ENCODE peak calls at places on chromosome 21, in ten cellular contexts. L is foreskin keratinocyte; D is DMS79 treated with DMSO at 0.1 percent for 48 hours; A is fibroblast of gingiva; E is substantia nigra; X is cardiac fibroblast; C is K562; P is nucleus accumbens; K is activated naive CD8-positive, alpha-beta T cell treated with anti-CD3 and anti-CD28 coated beads, Interleukin-2, amount 50 U/mL, for 24 hours; G is iris pigment epithelial cell. I is an unnamed sample.

GRCh38 chr21:42650033-42650370 is 3.4 kb upstream of the PDE9A start:
- DNase-seq in L (no peak), D (no peak), A (no peak), E (no peak), X (no peak), C (no peak), P (no peak), K (no peak), G (no peak), I (no peak)

GRCh38 chr21:35611752-35612151 is 448.6 kb downstream of the SETD4 start:
- DNase-seq in L (peak; percentile 64), D (no peak), A (no peak), E (no peak), X (no peak), C (no peak), P (no peak), K (no peak), G (peak; percentile 21), I (no peak)

GRCh38 chr21:39705849-39706248 is 39.1 kb upstream of the IGSF5 start:
- DNase-seq in L (no peak), D (no peak), A (no peak), E (no peak), X (no peak), C (no peak), P (no peak), K (no peak), G (peak; percentile 47), I (no peak)

GRCh38 chr21:29434081-29434480 is 135.4 kb downstream of the BACH1 start:
- DNase-seq in L (no peak), D (no peak), A (no peak), E (no peak), X (no peak), C (no peak), P (no peak), K (no peak), G (peak; percentile 14), I (no peak)

GRCh38 chr21:45420061-45420521 is 15.1 kb downstream of the COL18A1 start:
- DNase-seq in L (no peak), D (peak; percentile 55), A (no peak), E (no peak), X (no peak), C (no peak), P (no peak), K (no peak), G (no peak), I (no peak)

GRCh38 chr21:44517175-44517899 is 22.7 kb downstream of the KRTAP10-1 start:
- DNase-seq in L (no peak), D (no peak), A (no peak), E (peak; percentile 26), X (peak; percentile 10), C (peak; percentile 92), P (no peak), K (no peak), G (peak; percentile 27), I (peak; percentile 95)

GRCh38 chr21:45129231-45129923 is 55.0 kb downstream of the ADARB1 start:
- DNase-seq in L (peak; percentile 32), D (no peak), A (no peak), E (no peak), X (peak; percentile 19), C (no peak), P (no peak), K (no peak), G (peak; percentile 61), I (no peak)

GRCh38 chr21:43289442-43289841 is 120.6 kb downstream of the CRYAA start:
- DNase-seq in L (no peak), D (no peak), A (no peak), E (no peak), X (no peak), C (no peak), P (no peak), K (no peak), G (no peak), I (peak; percentile 2)

GRCh38 chr21:14057313-14057712 is 153.4 kb downstream of the LIPI start:
- DNase-seq in L (no peak), D (no peak), A (no peak), E (no peak), X (no peak), C (no peak), P (no peak), K (no peak), G (no peak), I (no peak)

GRCh38 chr21:42599962-42600361 is 53.5 kb upstream of the PDE9A start:
- DNase-seq in L (no peak), D (no peak), A (no peak), E (no peak), X (no peak), C (no peak), P (no peak), K (no peak), G (no peak), I (no peak)

GRCh38 chr21:34692458-34693020 is 23.7 kb downstream of the CLIC6 start:
- DNase-seq in L (no peak), D (peak; percentile 93), A (no peak), E (no peak), X (no peak), C (no peak), P (no peak), K (no peak), G (no peak), I (no peak)

GRCh38 chr21:42411891-42412635 is 8.4 kb downstream of the UBASH3A start:
- DNase-seq in L (no peak), D (no peak), A (no peak), E (no peak), X (no peak), C (no peak), P (no peak), K (no peak), G (no peak), I (no peak)

GRCh38 chr21:27633631-27634030 is 666.7 kb upstream of the ADAMTS5 start:
- DNase-seq in L (no peak), D (no peak), A (peak; percentile 62), E (no peak), X (peak; percentile 26), C (no peak), P (no peak), K (no peak), G (no peak), I (no peak)

GRCh38 chr21:28818663-28819278 is 173.9 kb downstream of the LTN1 start:
- DNase-seq in L (no peak), D (no peak), A (peak; percentile 92), E (no peak), X (peak; percentile 68), C (no peak), P (no peak), K (no peak), G (peak; percentile 17), I (no peak)

GRCh38 chr21:31624961-31625491 is 34.5 kb upstream of the SOD1 start:
- DNase-seq in L (no peak), D (no peak), A (no peak), E (no peak), X (no peak), C (no peak), P (no peak), K (no peak), G (no peak), I (no peak)

GRCh38 chr21:15291621-15292266 is 226.9 kb upstream of the NRIP1 start:
- DNase-seq in L (no peak), D (no peak), A (no peak), E (no peak), X (no peak), C (no peak), P (no peak), K (no peak), G (no peak), I (no peak)